ENCODE peak calls at places on chromosomes 16 and 17, in six cellular contexts. One of them, this sample, is unnamed.

GRCh38 chr16:77307764-77308561 is 108.8 kb downstream of the SYCE1L start:
- DNase-seq in NCI-H1048: no peak
- DNase-seq in CD8-positive, alpha-beta memory T cell: no peak
- DNase-seq in AG04450: no peak
- DNase-seq in progenitor cell of endocrine pancreas: no peak
- DNase-seq in iris pigment epithelial cell: peak; percentile 94
- DNase-seq in this sample: peak; percentile 83

GRCh38 chr16:1960665-1961630 is 1.6 kb downstream of the NDUFB10 start:
- DNase-seq in NCI-H1048: no peak
- DNase-seq in CD8-positive, alpha-beta memory T cell: no peak
- DNase-seq in AG04450: no peak
- DNase-seq in progenitor cell of endocrine pancreas: no peak
- DNase-seq in iris pigment epithelial cell: no peak
- DNase-seq in this sample: peak; percentile 45

GRCh38 chr17:69762359-69762758 is 312.7 kb upstream of the KCNJ16 start:
- DNase-seq in NCI-H1048: no peak
- DNase-seq in CD8-positive, alpha-beta memory T cell: no peak
- DNase-seq in AG04450: no peak
- DNase-seq in progenitor cell of endocrine pancreas: no peak
- DNase-seq in iris pigment epithelial cell: peak; percentile 14
- DNase-seq in this sample: no peak

GRCh38 chr16:2969545-2970521 is 685 bp downstream of the PAQR4 start:
- DNase-seq in NCI-H1048: peak; percentile 23
- DNase-seq in CD8-positive, alpha-beta memory T cell: peak; percentile 55
- DNase-seq in AG04450: peak; percentile 7
- DNase-seq in progenitor cell of endocrine pancreas: peak; percentile 48
- DNase-seq in iris pigment epithelial cell: peak; percentile 37
- DNase-seq in this sample: peak; percentile 21

GRCh38 chr17:36791961-36792475 is 145.3 kb upstream of the LHX1 start:
- DNase-seq in NCI-H1048: no peak
- DNase-seq in CD8-positive, alpha-beta memory T cell: no peak
- DNase-seq in AG04450: no peak
- DNase-seq in progenitor cell of endocrine pancreas: peak; percentile 27
- DNase-seq in iris pigment epithelial cell: no peak
- DNase-seq in this sample: no peak

GRCh38 chr17:76153640-76154039 is 12.6 kb upstream of the FOXJ1 start:
- DNase-seq in NCI-H1048: no peak
- DNase-seq in CD8-positive, alpha-beta memory T cell: no peak
- DNase-seq in AG04450: no peak
- DNase-seq in progenitor cell of endocrine pancreas: no peak
- DNase-seq in iris pigment epithelial cell: peak; percentile 50
- DNase-seq in this sample: peak; percentile 56

GRCh38 chr17:45227101-45227591 is 5.5 kb downstream of the FMNL1 start:
- DNase-seq in NCI-H1048: no peak
- DNase-seq in CD8-positive, alpha-beta memory T cell: no peak
- DNase-seq in AG04450: no peak
- DNase-seq in progenitor cell of endocrine pancreas: no peak
- DNase-seq in iris pigment epithelial cell: no peak
- DNase-seq in this sample: peak; percentile 27

GRCh38 chr16:10180771-10181163 is 1.5 kb downstream of the GRIN2A start:
- DNase-seq in NCI-H1048: no peak
- DNase-seq in CD8-positive, alpha-beta memory T cell: no peak
- DNase-seq in AG04450: no peak
- DNase-seq in progenitor cell of endocrine pancreas: peak; percentile 65
- DNase-seq in iris pigment epithelial cell: no peak
- DNase-seq in this sample: no peak

GRCh38 chr17:32117399-32117798 is 24.9 kb upstream of the RHOT1 start:
- DNase-seq in NCI-H1048: no peak
- DNase-seq in CD8-positive, alpha-beta memory T cell: no peak
- DNase-seq in AG04450: no peak
- DNase-seq in progenitor cell of endocrine pancreas: no peak
- DNase-seq in iris pigment epithelial cell: no peak
- DNase-seq in this sample: no peak

GRCh38 chr17:29566473-29567361 is at the start of gene ABHD15:
- DNase-seq in NCI-H1048: no peak
- DNase-seq in CD8-positive, alpha-beta memory T cell: peak; percentile 54
- DNase-seq in AG04450: no peak
- DNase-seq in progenitor cell of endocrine pancreas: no peak
- DNase-seq in iris pigment epithelial cell: peak; percentile 71
- DNase-seq in this sample: peak; percentile 58

GRCh38 chr17:45131294-45131615 is 1.1 kb downstream of the PLCD3 start:
- DNase-seq in NCI-H1048: no peak
- DNase-seq in CD8-positive, alpha-beta memory T cell: no peak
- DNase-seq in AG04450: no peak
- DNase-seq in progenitor cell of endocrine pancreas: no peak
- DNase-seq in iris pigment epithelial cell: no peak
- DNase-seq in this sample: no peak

GRCh38 chr17:43717913-43718312 is 40.7 kb downstream of the SOST start:
- DNase-seq in NCI-H1048: no peak
- DNase-seq in CD8-positive, alpha-beta memory T cell: no peak
- DNase-seq in AG04450: no peak
- DNase-seq in progenitor cell of endocrine pancreas: no peak
- DNase-seq in iris pigment epithelial cell: no peak
- DNase-seq in this sample: no peak